ENCODE peak calls at places on chromosomes 1 and 21, in nine cellular contexts. A is tibial nerve, I is heart left ventricle, F is breast epithelium, V is ovary, Y is stomach, C is transverse colon, G is esophagus squamous epithelium, R is HCT116. O is an unnamed sample. For H3K9me3, the result is how much of the 10 kb centered on the place peaks cover.

GRCh38 chr1:77539510-77540142 is 142.8 kb downstream of the ZZZ3 start:
- DNase-seq in A (no peak), I (no peak), F (no peak), V (no peak), Y (no peak), C (no peak), G (no peak), R (no peak), O (no peak)

GRCh38 chr1:2356401-2356800 is 35.0 kb downstream of the MORN1 start:
- DNase-seq in A (no peak), I (peak), F (no peak), V (no peak), Y (no peak), C (no peak), G (no peak), R (no peak), O (no peak)

GRCh38 chr1:228778946-228779345 is 43.7 kb downstream of the RHOU start:
- DNase-seq in A (no peak), I (no peak), F (no peak), V (no peak), Y (no peak), C (no peak), G (no peak), R (no peak), O (no peak)

GRCh38 chr1:11951901-11952300 is 17.4 kb downstream of the PLOD1 start:
- DNase-seq in A (no peak), I (no peak), F (no peak), V (no peak), Y (no peak), C (no peak), G (no peak), R (no peak), O (no peak)

GRCh38 chr1:1873186-1873585 is 17.7 kb downstream of the GNB1 start:
- DNase-seq in A (no peak), I (peak), F (no peak), V (no peak), Y (peak), C (peak), G (no peak), R (no peak), O (peak)

GRCh38 chr1:33169290-33170055 is 12.4 kb downstream of the TRIM62 start:
- DNase-seq in A (no peak), I (no peak), F (no peak), V (no peak), Y (no peak), C (no peak), G (no peak), R (no peak), O (no peak)

GRCh38 chr1:200310824-200311223 is 99.0 kb downstream of the ZNF281 start:
- DNase-seq in A (no peak), I (no peak), F (no peak), V (no peak), Y (no peak), C (no peak), G (no peak), R (no peak), O (no peak)

GRCh38 chr1:223175032-223175431 is 32.0 kb upstream of the TLR5 start:
- DNase-seq in A (no peak), I (no peak), F (no peak), V (no peak), Y (no peak), C (no peak), G (no peak), R (peak), O (no peak)

GRCh38 chr1:67496329-67496728 is 66.1 kb upstream of the SERBP1 start:
- DNase-seq in A (no peak), I (no peak), F (no peak), V (no peak), Y (no peak), C (no peak), G (no peak), R (no peak), O (no peak)

GRCh38 chr21:43991447-43991991 is 20.6 kb upstream of the TRAPPC10 start:
- DNase-seq in A (no peak), I (no peak), F (no peak), V (peak), Y (no peak), C (no peak), G (no peak), R (no peak), O (no peak)

GRCh38 chr21:36063375-36064084 is 3.2 kb upstream of the SETD4 start:
- DNase-seq in A (no peak), I (no peak), F (no peak), V (no peak), Y (no peak), C (no peak), G (no peak), R (no peak), O (no peak)

GRCh38 chr1:234934611-234935033 is 194.0 kb downstream of the TOMM20 start:
- DNase-seq in A (no peak), I (no peak), F (no peak), V (no peak), Y (no peak), C (no peak), G (no peak), R (no peak), O (no peak)

GRCh38 chr21:26845066-26845749 is at the start of gene ADAMTS1:
- DNase-seq in A (peak), I (peak), F (peak), V (peak), Y (peak), C (peak), G (no peak), R (no peak), O (peak)

GRCh38 chr1:35288761-35289160 is 20.3 kb downstream of the ZMYM4 start:
- DNase-seq in A (no peak), I (no peak), F (no peak), V (no peak), Y (no peak), C (no peak), G (no peak), R (no peak), O (no peak)

GRCh38 chr1:94982403-94982802 is 55.5 kb upstream of the CNN3 start:
- DNase-seq in A (no peak), I (no peak), F (no peak), V (no peak), Y (no peak), C (no peak), G (no peak), R (no peak), O (no peak)

GRCh38 chr1:205324781-205325180 is 3.2 kb upstream of the NUAK2 start:
- DNase-seq in A (no peak), I (no peak), F (no peak), V (no peak), Y (no peak), C (no peak), G (no peak), R (no peak), O (no peak)

GRCh38 chr1:106121728-106122127 is 934.7 kb upstream of the PRMT6 start:
- DNase-seq in A (no peak), I (no peak), F (no peak), V (no peak), Y (no peak), C (no peak), G (no peak), R (no peak), O (no peak)

GRCh38 chr1:229370601-229371021 is 27.8 kb upstream of the CCSAP start:
- DNase-seq in A (no peak), I (no peak), F (no peak), V (no peak), Y (no peak), C (no peak), G (no peak), R (no peak), O (no peak)

GRCh38 chr1:115170972-115171392 is 81.7 kb upstream of the TSPAN2 start:
- DNase-seq in A (no peak), I (no peak), F (no peak), V (no peak), Y (no peak), C (no peak), G (no peak), R (no peak), O (no peak)

GRCh38 chr1:29414091-29414490 is 177.8 kb downstream of the PTPRU start:
- DNase-seq in A (no peak), I (no peak), F (no peak), V (no peak), Y (no peak), C (no peak), G (no peak), R (no peak), O (no peak)

GRCh38 chr1:197911857-197912696 is 5.1 kb upstream of the LHX9 start:
- DNase-seq in A (no peak), I (no peak), F (no peak), V (no peak), Y (no peak), C (no peak), G (no peak), R (no peak), O (no peak)

GRCh38 chr1:228964178-228964819 is 229.0 kb downstream of the RHOU start:
- DNase-seq in A (no peak), I (no peak), F (no peak), V (peak), Y (peak), C (peak), G (no peak), R (no peak), O (no peak)

GRCh38 chr1:3205815-3206214 is 136.8 kb downstream of the PRDM16 start:
- DNase-seq in A (no peak), I (no peak), F (no peak), V (no peak), Y (no peak), C (no peak), G (no peak), R (no peak), O (no peak)

GRCh38 chr1:71054281-71054731 is 6.7 kb upstream of the PTGER3 start:
- DNase-seq in A (no peak), I (peak), F (no peak), V (peak), Y (no peak), C (no peak), G (no peak), R (no peak), O (no peak)

GRCh38 chr1:222904451-222904850 is 89.6 kb downstream of the DISP1 start:
- DNase-seq in A (no peak), I (no peak), F (no peak), V (no peak), Y (no peak), C (no peak), G (no peak), R (no peak), O (no peak)

GRCh38 chr1:84689514-84690396 is 506 bp downstream of the SSX2IP start:
- DNase-seq in A (peak), I (peak), F (peak), V (no peak), Y (peak), C (peak), G (no peak), R (no peak), O (peak)

GRCh38 chr21:27480841-27481261 is 514.0 kb upstream of the ADAMTS5 start:
- DNase-seq in A (no peak), I (no peak), F (no peak), V (no peak), Y (no peak), C (no peak), G (no peak), R (no peak), O (no peak)

GRCh38 chr1:230618537-230618936 is 23.7 kb upstream of the COG2 start:
- DNase-seq in A (no peak), I (no peak), F (no peak), V (no peak), Y (no peak), C (no peak), G (no peak), R (no peak), O (no peak)

GRCh38 chr1:171494086-171494485 is 8.8 kb downstream of the PRRC2C start:
- DNase-seq in A (no peak), I (no peak), F (no peak), V (no peak), Y (no peak), C (no peak), G (no peak), R (no peak), O (no peak)

GRCh38 chr1:119720866-119721440 is 9.2 kb downstream of the PHGDH start:
- DNase-seq in A (no peak), I (no peak), F (no peak), V (no peak), Y (no peak), C (no peak), G (no peak), R (no peak), O (no peak)

GRCh38 chr21:43210454-43211084 is 41.8 kb downstream of the CRYAA start:
- DNase-seq in A (no peak), I (no peak), F (peak), V (peak), Y (no peak), C (no peak), G (no peak), R (no peak), O (peak)

DNA sequence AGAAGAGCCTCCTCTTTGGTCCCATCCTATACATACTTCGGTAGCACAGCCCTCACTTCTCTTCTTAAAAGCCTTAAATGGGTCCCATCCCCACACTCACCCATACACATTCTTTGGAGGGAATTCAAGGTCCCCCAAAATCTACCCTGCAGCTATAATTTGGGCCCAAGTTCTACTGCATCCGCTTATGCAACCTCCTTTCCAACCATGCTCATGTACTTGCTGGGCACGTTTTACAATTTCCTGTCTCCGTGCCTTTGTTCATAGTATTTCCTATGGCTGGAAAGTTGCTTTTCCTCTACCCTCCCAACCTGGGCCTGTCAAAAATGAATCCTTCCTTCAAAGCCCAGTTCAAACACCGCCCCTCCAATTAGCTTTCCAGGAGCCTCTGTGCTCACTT is 99.7 kb downstream of the SLC45A1 start:
- DNase-seq in A (no peak), I (no peak), F (no peak), V (no peak), Y (no peak), C (no peak), G (no peak), R (no peak), O (no peak)
- H3K27ac ChIP-seq in A (no peak), I (peak), F (peak), V (no peak), Y (peak), C (peak), G (peak), R (no peak), O (peak)

GRCh38 chr1:40859017-40859416 is 3.1 kb downstream of the CITED4 start:
- DNase-seq in A (no peak), I (no peak), F (no peak), V (no peak), Y (no peak), C (no peak), G (no peak), R (no peak), O (no peak)

GRCh38 chr1:40857737-40858136 is 4.4 kb downstream of the CITED4 start:
- DNase-seq in A (no peak), I (no peak), F (no peak), V (no peak), Y (no peak), C (no peak), G (no peak), R (no peak), O (no peak)

GRCh38 chr1:40862008-40862863 is at the start of gene CITED4:
- DNase-seq in A (peak), I (peak), F (peak), V (peak), Y (peak), C (peak), G (peak), R (peak), O (peak)

GRCh38 chr1:40860706-40861226 is 1.4 kb downstream of the CITED4 start:
- DNase-seq in A (no peak), I (no peak), F (no peak), V (peak), Y (no peak), C (no peak), G (no peak), R (no peak), O (no peak)

DNA sequence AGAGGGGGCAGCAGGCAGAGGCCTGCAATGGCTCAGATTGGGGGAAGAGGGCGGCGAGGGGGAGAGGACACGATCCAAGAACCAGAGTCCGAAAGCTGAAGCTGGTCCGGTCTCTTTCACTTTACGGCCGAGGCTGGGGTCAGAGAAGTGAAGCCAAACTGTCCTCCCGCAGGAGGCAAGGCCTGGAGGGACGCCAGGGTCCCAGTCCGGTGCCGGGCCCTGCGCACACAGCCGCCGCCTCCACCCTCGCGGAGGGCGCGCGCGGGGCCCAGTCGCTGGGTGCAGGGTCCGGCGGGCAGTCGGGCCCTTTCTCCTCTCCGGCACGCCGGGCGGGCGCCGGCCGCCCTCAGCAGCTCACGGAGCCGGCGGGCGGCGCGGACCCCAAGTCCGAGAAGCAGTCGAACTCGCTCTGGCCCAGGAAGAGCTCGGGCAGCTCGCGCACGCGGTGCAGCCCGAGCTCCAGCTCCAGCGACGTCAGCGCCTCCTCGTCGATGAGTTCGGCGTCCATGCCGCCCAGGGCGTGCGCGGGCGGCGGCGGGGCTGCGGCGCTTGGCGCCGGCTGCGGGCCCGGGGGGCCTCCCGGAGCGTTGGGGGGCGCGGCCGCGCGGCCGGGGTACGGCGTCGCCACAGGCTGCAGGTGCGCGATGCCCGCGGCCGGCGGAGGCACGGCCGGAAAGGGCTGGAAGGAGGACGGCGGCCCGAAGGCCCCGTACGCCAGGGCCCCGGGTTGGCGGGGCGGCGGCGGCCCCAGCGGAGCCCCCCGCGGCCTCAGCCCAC is 748 bp downstream of the CITED4 start:
- DNase-seq in A (no peak), I (peak), F (no peak), V (peak), Y (peak), C (peak), G (no peak), R (no peak), O (peak)
- H3K9me3 ChIP-seq in A (under half), I (under half), F (under half), V (under half), Y (under half), C (under half), G (under half), R (under half), O (under half)

GRCh38 chr1:156295391-156295947 is at the start of gene GLMP:
- DNase-seq in A (peak), I (peak), F (peak), V (peak), Y (peak), C (peak), G (no peak), R (peak), O (peak)
- TF ChIP-seq POLR2A in A (no peak), I (no peak), F (no peak), V (no peak), Y (no peak), C (no peak), G (no peak), R (no peak), O (no peak)

DNA sequence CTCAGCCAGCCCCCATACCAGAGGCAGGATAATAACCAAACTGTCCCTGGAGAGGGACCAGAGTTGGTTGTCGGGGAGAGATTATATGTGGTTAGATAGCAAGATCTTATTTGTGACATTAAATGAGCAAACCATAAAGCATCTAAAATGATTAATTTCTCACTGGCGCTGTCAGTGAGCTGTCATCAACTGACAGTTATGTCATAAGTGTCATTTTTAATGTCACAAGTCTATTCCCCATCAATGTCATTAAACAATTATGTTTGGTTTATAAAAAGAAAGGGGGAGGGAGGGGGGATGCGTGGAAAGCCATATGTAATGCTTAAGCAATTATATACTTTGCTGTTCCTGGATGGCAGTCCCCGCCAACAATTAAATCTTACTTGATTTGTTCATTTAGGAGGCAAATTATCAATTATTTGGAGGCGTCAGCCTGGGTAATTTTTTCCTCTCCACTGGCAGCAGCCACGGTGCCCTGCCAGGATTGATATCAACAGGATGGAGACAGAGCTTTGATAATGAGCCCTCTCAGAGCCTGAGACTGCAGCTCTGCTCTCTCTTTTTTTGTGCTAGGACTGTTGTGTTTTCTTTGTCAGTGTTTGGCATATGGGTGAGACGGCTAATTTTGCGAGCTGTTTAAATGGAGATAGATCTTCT is 333.6 kb upstream of the CAMK1G start:
- DNase-seq in A (no peak), I (no peak), F (no peak), V (no peak), Y (no peak), C (no peak), G (no peak), R (no peak), O (no peak)
- H3K27ac ChIP-seq in A (no peak), I (no peak), F (no peak), V (no peak), Y (no peak), C (no peak), G (no peak), R (no peak), O (no peak)

GRCh38 chr1:66383168-66383567 is 150.8 kb upstream of the SGIP1 start:
- DNase-seq in A (no peak), I (no peak), F (no peak), V (no peak), Y (no peak), C (no peak), G (no peak), R (no peak), O (no peak)
- H3K9me3 ChIP-seq in A (under half), I (under half), F (under half), V (under half), Y (under half), C (under half), G (under half), R (under half), O (under half)